ENCODE peak calls at places on chromosome 15, in four cellular contexts. C is astrocyte, Y is OCI-LY7, U is HCT116. A is an unnamed sample.

GRCh38 chr15:50148362-50148963 is 29.4 kb upstream of the ATP8B4 start:
- DNase-seq in C (peak; percentile 58), Y (peak; percentile 17), U (peak; percentile 81), A (peak; percentile 73)

GRCh38 chr15:69026355-69026754 is 11.9 kb downstream of the NOX5 start:
- DNase-seq in C (no peak), Y (no peak), U (no peak), A (peak; percentile 27)

GRCh38 chr15:49621327-49622210 is 721 bp downstream of the DTWD1 start:
- DNase-seq in C (peak; percentile 23), Y (peak; percentile 12), U (no peak), A (peak; percentile 29)

GRCh38 chr15:34275721-34276120 is 50.9 kb downstream of the EMC4 start:
- DNase-seq in C (no peak), Y (no peak), U (no peak), A (no peak)

GRCh38 chr15:88476635-88477038 is 9.1 kb downstream of the MRPS11 start:
- DNase-seq in C (peak; percentile 12), Y (peak; percentile 63), U (peak; percentile 15), A (peak; percentile 43)

GRCh38 chr15:53710906-53711305 is 48.6 kb downstream of the WDR72 start:
- DNase-seq in C (no peak), Y (no peak), U (no peak), A (no peak)

GRCh38 chr15:29870495-29871151 is 48.4 kb upstream of the TJP1 start:
- DNase-seq in C (no peak), Y (no peak), U (no peak), A (no peak)

GRCh38 chr15:47599806-47600205 is 117.5 kb upstream of the SEMA6D start:
- DNase-seq in C (no peak), Y (no peak), U (no peak), A (no peak)

GRCh38 chr15:26132786-26133185 is 269.7 kb upstream of the ATP10A start:
- DNase-seq in C (no peak), Y (no peak), U (no peak), A (no peak)

GRCh38 chr15:96213045-96213444 is 117.5 kb upstream of the NR2F2 start:
- DNase-seq in C (no peak), Y (no peak), U (no peak), A (no peak)

GRCh38 chr15:48541659-48542334 is 103.7 kb downstream of the FBN1 start:
- DNase-seq in C (peak; percentile 82), Y (no peak), U (no peak), A (peak; percentile 95)

GRCh38 chr15:90400759-90401314 is 12.8 kb downstream of the IQGAP1 start:
- DNase-seq in C (peak; percentile 98), Y (peak; percentile 79), U (peak; percentile 91), A (peak; percentile 98)

GRCh38 chr15:88894819-88895767 is at the start of gene HAPLN3:
- DNase-seq in C (no peak), Y (no peak), U (no peak), A (peak; percentile 31)

GRCh38 chr15:81155375-81156218 is 21.5 kb downstream of the CFAP161 start:
- DNase-seq in C (peak; percentile 22), Y (peak; percentile 62), U (peak; percentile 45), A (peak; percentile 46)

GRCh38 chr15:55434989-55435825 is 26.9 kb downstream of the PIERCE2 start:
- DNase-seq in C (peak; percentile 29), Y (peak; percentile 63), U (peak; percentile 42), A (peak; percentile 49)

GRCh38 chr15:70048578-70048977 is 49.1 kb downstream of the TLE3 start:
- DNase-seq in C (no peak), Y (no peak), U (no peak), A (no peak)

GRCh38 chr15:79339588-79340314 is 28.8 kb downstream of the TMED3 start:
- DNase-seq in C (peak; percentile 23), Y (peak; percentile 47), U (peak; percentile 29), A (peak; percentile 50)

GRCh38 chr15:73388256-73388781 is 19.6 kb upstream of the HCN4 start:
- DNase-seq in C (peak; percentile 89), Y (no peak), U (peak; percentile 72), A (peak; percentile 49)

GRCh38 chr15:48021336-48022086 is 99.3 kb upstream of the SLC24A5 start:
- DNase-seq in C (peak; percentile 25), Y (no peak), U (no peak), A (peak; percentile 41)

GRCh38 chr15:63626955-63627354 is 29.8 kb downstream of the FBXL22 start:
- DNase-seq in C (no peak), Y (no peak), U (no peak), A (no peak)

GRCh38 chr15:49815937-49816336 is 195.1 kb downstream of the DTWD1 start:
- DNase-seq in C (peak; percentile 97), Y (no peak), U (no peak), A (peak; percentile 36)

GRCh38 chr15:81400640-81401236 is 26.7 kb upstream of the TMC3 start:
- DNase-seq in C (peak; percentile 39), Y (peak; percentile 58), U (peak; percentile 52), A (peak; percentile 76)

GRCh38 chr15:57697588-57697987 is 8.9 kb upstream of the POLR2M start:
- DNase-seq in C (peak; percentile 64), Y (no peak), U (no peak), A (peak; percentile 70)

GRCh38 chr15:63466378-63467192 is 37.8 kb upstream of the USP3 start:
- DNase-seq in C (peak; percentile 46), Y (peak; percentile 87), U (peak; percentile 74), A (peak; percentile 53)

GRCh38 chr15:99017322-99017701 is 9.7 kb upstream of the PGPEP1L start:
- DNase-seq in C (no peak), Y (no peak), U (no peak), A (no peak)

GRCh38 chr15:69305204-69305931 is 6.7 kb downstream of the PAQR5 start:
- DNase-seq in C (peak; percentile 88), Y (no peak), U (peak; percentile 74), A (peak; percentile 90)

GRCh38 chr15:69723404-69724097 is 270.9 kb downstream of the RPLP1 start:
- DNase-seq in C (no peak), Y (peak; percentile 40), U (no peak), A (no peak)

GRCh38 chr15:89462198-89462912 is 34.0 kb downstream of the RHCG start:
- DNase-seq in C (peak; percentile 35), Y (peak; percentile 25), U (peak; percentile 13), A (peak; percentile 9)

GRCh38 chr15:98611031-98611430 is 37.3 kb upstream of the IGF1R start:
- DNase-seq in C (no peak), Y (no peak), U (no peak), A (no peak)

GRCh38 chr15:39556461-39556860 is 24.4 kb upstream of the THBS1 start:
- DNase-seq in C (no peak), Y (no peak), U (no peak), A (peak; percentile 88)

GRCh38 chr15:101781927-101782326 is 21.4 kb upstream of the OR4F6 start:
- DNase-seq in C (no peak), Y (peak; percentile 3), U (no peak), A (no peak)

GRCh38 chr15:60001642-60002527 is 2.2 kb upstream of the FOXB1 start:
- DNase-seq in C (no peak), Y (no peak), U (no peak), A (no peak)

GRCh38 chr15:83556068-83556467 is 97.9 kb upstream of the ADAMTSL3 start:
- DNase-seq in C (no peak), Y (no peak), U (no peak), A (no peak)

GRCh38 chr15:62491642-62492041 is 326.6 kb upstream of the C2CD4B start:
- DNase-seq in C (peak; percentile 68), Y (no peak), U (no peak), A (no peak)

GRCh38 chr15:78434134-78434533 is 3.9 kb upstream of the IREB2 start:
- DNase-seq in C (no peak), Y (peak; percentile 11), U (no peak), A (no peak)

GRCh38 chr15:38814891-38815290 is 250.3 kb upstream of the RASGRP1 start:
- DNase-seq in C (no peak), Y (no peak), U (no peak), A (no peak)

GRCh38 chr15:66425837-66426236 is 39.1 kb downstream of the MAP2K1 start:
- DNase-seq in C (no peak), Y (no peak), U (no peak), A (no peak)

GRCh38 chr15:66430627-66431026 is 43.9 kb downstream of the MAP2K1 start:
- DNase-seq in C (no peak), Y (no peak), U (no peak), A (no peak)

GRCh38 chr15:66424963-66425612 is 38.4 kb downstream of the MAP2K1 start:
- DNase-seq in C (no peak), Y (no peak), U (no peak), A (no peak)

GRCh38 chr15:66433726-66434125 is 47.0 kb downstream of the MAP2K1 start:
- DNase-seq in C (no peak), Y (no peak), U (no peak), A (no peak)

DNA sequence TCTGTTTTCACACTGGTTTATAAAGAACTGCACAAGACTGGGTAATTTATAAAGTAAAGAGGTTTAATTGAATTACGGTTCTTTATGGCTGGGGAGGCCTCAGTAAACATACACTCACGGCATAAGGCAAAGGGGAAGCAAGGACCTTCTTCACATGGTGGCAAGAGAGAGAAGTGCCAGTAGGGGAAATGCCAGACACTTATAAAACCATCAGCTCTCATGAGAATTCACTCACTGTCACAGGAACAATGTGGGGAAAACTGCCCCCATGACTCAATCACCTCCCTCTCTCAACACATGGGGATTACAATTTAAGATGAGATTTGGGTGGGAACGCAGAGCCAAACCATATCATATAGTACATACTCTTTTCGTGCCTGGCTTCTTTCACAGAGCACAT is 42.4 kb downstream of the MAP2K1 start:
- DNase-seq in C (no peak), Y (no peak), U (no peak), A (no peak)
- H4K20me1 ChIP-seq in C (peaks cover 79% of the 10 kb centered on the region), Y (peaks cover 11% of the 10 kb centered on the region), U (no peaks in the 10 kb centered on the region), A (no peaks in the 10 kb centered on the region)

GRCh38 chr15:75656331-75656730 is 8.6 kb downstream of the SNX33 start:
- DNase-seq in C (no peak), Y (no peak), U (no peak), A (no peak)
- H4K20me1 ChIP-seq in C (peaks cover 73% of the 10 kb centered on the region), Y (no peaks in the 10 kb centered on the region), U (no peaks in the 10 kb centered on the region), A (no peaks in the 10 kb centered on the region)

GRCh38 chr15:66402885-66403284 is 16.2 kb downstream of the MAP2K1 start:
- DNase-seq in C (no peak), Y (no peak), U (no peak), A (no peak)

GRCh38 chr15:66403323-66403722 is 16.6 kb downstream of the MAP2K1 start:
- DNase-seq in C (no peak), Y (no peak), U (no peak), A (no peak)

GRCh38 chr15:66401130-66402021 is 14.7 kb downstream of the MAP2K1 start:
- DNase-seq in C (peak; percentile 31), Y (peak; percentile 13), U (no peak), A (peak; percentile 30)

GRCh38 chr15:66399276-66399675 is 12.6 kb downstream of the MAP2K1 start:
- DNase-seq in C (no peak), Y (no peak), U (no peak), A (no peak)

GRCh38 chr15:66400351-66400774 is 13.7 kb downstream of the MAP2K1 start:
- DNase-seq in C (peak; percentile 27), Y (no peak), U (no peak), A (no peak)
- H4K20me1 ChIP-seq in C (peaks cover 79% of the 10 kb centered on the region), Y (peaks cover 50% of the 10 kb centered on the region), U (peaks cover 10% of the 10 kb centered on the region), A (peaks cover 2% of the 10 kb centered on the region)

DNA sequence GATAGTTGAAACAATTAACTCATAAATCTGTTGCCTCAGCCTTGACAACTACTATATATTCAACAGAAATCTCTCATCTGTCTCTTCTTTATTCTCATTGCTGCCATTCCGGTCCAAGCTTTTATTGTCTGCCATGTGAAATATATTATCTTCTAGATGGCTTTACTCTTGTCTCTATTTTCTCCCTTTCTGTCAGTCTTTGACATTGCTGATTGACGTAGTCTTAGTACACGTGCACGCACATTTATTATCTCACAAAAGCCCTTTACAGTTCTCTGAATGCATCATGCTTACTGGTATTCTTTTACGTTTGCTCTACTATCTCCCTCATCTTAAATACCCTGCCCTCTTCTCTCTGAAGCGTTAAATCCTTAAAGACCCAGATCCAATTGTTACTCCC is 5.6 kb downstream of the PDIA3 start:
- DNase-seq in C (no peak), Y (no peak), U (no peak), A (no peak)
- H4K20me1 ChIP-seq in C (peaks cover 96% of the 10 kb centered on the region), Y (peaks cover 36% of the 10 kb centered on the region), U (peaks cover 20% of the 10 kb centered on the region), A (no peaks in the 10 kb centered on the region)